ENCODE peak calls at places on chromosomes 3 and 15, in ten cellular contexts. One of them, this sample, is unnamed.

GRCh38 chr3:195073866-195074860 is 196.8 kb downstream of the XXYLT1 start:
- DNase-seq in fibroblast of mammary gland: no peak
- DNase-seq in A673: no peak
- DNase-seq in HFF-Myc: no peak
- DNase-seq in heart left ventricle: no peak
- DNase-seq in hepatocyte: no peak
- DNase-seq in SJSA1: no peak
- DNase-seq in CD4-positive, CD25-positive, alpha-beta regulatory T cell: no peak
- DNase-seq in HCT116: no peak
- DNase-seq in adrenal gland: no peak
- DNase-seq in this sample: no peak

GRCh38 chr15:101288905-101289513 is 6.0 kb downstream of the SNRPA1 start:
- DNase-seq in heart left ventricle: no peak
- DNase-seq in CD4-positive, CD25-positive, alpha-beta regulatory T cell: peak; percentile 14
- DNase-seq in HFF-Myc: no peak
- DNase-seq in hepatocyte: peak; percentile 72
- DNase-seq in fibroblast of mammary gland: peak; percentile 61
- DNase-seq in HCT116: peak; percentile 42
- DNase-seq in A673: peak; percentile 73
- DNase-seq in adrenal gland: no peak
- DNase-seq in SJSA1: no peak
- DNase-seq in this sample: no peak

GRCh38 chr3:183536238-183536880 is 19.1 kb downstream of the KLHL6 start:
- DNase-seq in fibroblast of mammary gland: no peak
- DNase-seq in heart left ventricle: no peak
- DNase-seq in SJSA1: no peak
- DNase-seq in hepatocyte: no peak
- DNase-seq in CD4-positive, CD25-positive, alpha-beta regulatory T cell: no peak
- DNase-seq in A673: no peak
- DNase-seq in HCT116: no peak
- DNase-seq in adrenal gland: no peak
- DNase-seq in HFF-Myc: no peak
- DNase-seq in this sample: no peak

GRCh38 chr15:64524778-64525177 is 64.4 kb downstream of the ZNF609 start:
- DNase-seq in CD4-positive, CD25-positive, alpha-beta regulatory T cell: no peak
- DNase-seq in heart left ventricle: no peak
- DNase-seq in HCT116: no peak
- DNase-seq in fibroblast of mammary gland: peak; percentile 28
- DNase-seq in hepatocyte: no peak
- DNase-seq in A673: no peak
- DNase-seq in adrenal gland: no peak
- DNase-seq in SJSA1: no peak
- DNase-seq in HFF-Myc: no peak
- DNase-seq in this sample: no peak

GRCh38 chr15:31262143-31262530 is 64.5 kb upstream of the KLF13 start:
- DNase-seq in HFF-Myc: no peak
- DNase-seq in adrenal gland: no peak
- DNase-seq in A673: no peak
- DNase-seq in fibroblast of mammary gland: no peak
- DNase-seq in CD4-positive, CD25-positive, alpha-beta regulatory T cell: no peak
- DNase-seq in HCT116: no peak
- DNase-seq in heart left ventricle: no peak
- DNase-seq in SJSA1: no peak
- DNase-seq in hepatocyte: no peak
- DNase-seq in this sample: no peak

GRCh38 chr15:38455096-38455495 is 1.2 kb downstream of the FAM98B start:
- DNase-seq in SJSA1: no peak
- DNase-seq in fibroblast of mammary gland: peak; percentile 38
- DNase-seq in CD4-positive, CD25-positive, alpha-beta regulatory T cell: no peak
- DNase-seq in adrenal gland: no peak
- DNase-seq in A673: no peak
- DNase-seq in hepatocyte: no peak
- DNase-seq in HFF-Myc: no peak
- DNase-seq in heart left ventricle: no peak
- DNase-seq in HCT116: no peak
- DNase-seq in this sample: no peak

GRCh38 chr15:74794248-74794969 is 12.5 kb downstream of the CSK start:
- DNase-seq in A673: no peak
- DNase-seq in hepatocyte: no peak
- DNase-seq in fibroblast of mammary gland: no peak
- DNase-seq in adrenal gland: no peak
- DNase-seq in heart left ventricle: no peak
- DNase-seq in HCT116: no peak
- DNase-seq in SJSA1: no peak
- DNase-seq in HFF-Myc: no peak
- DNase-seq in CD4-positive, CD25-positive, alpha-beta regulatory T cell: no peak
- DNase-seq in this sample: no peak

GRCh38 chr3:72896996-72897757 is 9.3 kb downstream of the GXYLT2 start:
- DNase-seq in HCT116: no peak
- DNase-seq in fibroblast of mammary gland: peak; percentile 68
- DNase-seq in CD4-positive, CD25-positive, alpha-beta regulatory T cell: no peak
- DNase-seq in hepatocyte: peak; percentile 38
- DNase-seq in HFF-Myc: no peak
- DNase-seq in SJSA1: no peak
- DNase-seq in heart left ventricle: no peak
- DNase-seq in adrenal gland: no peak
- DNase-seq in A673: no peak
- DNase-seq in this sample: no peak

DNA sequence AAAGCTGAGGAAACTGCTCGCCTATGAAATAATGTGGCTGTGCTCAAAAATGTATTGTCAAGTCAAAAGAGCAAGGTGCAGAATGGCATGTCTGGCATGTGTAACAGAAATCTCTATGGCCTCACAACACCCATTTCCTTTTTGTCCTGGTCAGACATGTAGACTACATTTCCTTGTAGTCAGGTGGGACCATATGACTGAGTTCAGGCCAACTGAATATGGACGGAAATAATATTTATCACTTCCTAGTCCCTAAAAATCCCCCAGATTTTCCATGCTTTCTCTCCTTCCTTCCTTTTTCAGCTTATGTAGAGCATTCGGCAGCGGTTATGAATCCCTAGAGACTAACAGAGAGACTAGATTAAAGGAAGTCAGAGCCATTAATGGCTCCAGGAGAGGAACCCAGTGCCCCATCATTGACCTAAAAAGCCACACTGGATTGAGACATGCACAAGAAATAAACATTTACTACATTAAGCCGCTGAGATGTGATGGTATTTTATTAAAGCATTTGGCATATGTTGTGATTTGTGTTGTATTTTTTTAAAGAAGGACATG is 35.8 kb downstream of the SLC9A9 start:
- DNase-seq in heart left ventricle: no peak
- DNase-seq in HFF-Myc: no peak
- DNase-seq in fibroblast of mammary gland: no peak
- DNase-seq in HCT116: no peak
- DNase-seq in hepatocyte: no peak
- DNase-seq in A673: no peak
- DNase-seq in CD4-positive, CD25-positive, alpha-beta regulatory T cell: no peak
- DNase-seq in adrenal gland: no peak
- DNase-seq in SJSA1: no peak
- DNase-seq in this sample: no peak
- H3K4me3 ChIP-seq in heart left ventricle: no peak overlapping the region
- H3K4me3 ChIP-seq in HFF-Myc: no peak overlapping the region
- H3K4me3 ChIP-seq in fibroblast of mammary gland: no peak overlapping the region
- H3K4me3 ChIP-seq in HCT116: no peak overlapping the region
- H3K4me3 ChIP-seq in hepatocyte: no peak overlapping the region
- H3K4me3 ChIP-seq in A673: no peak overlapping the region
- H3K4me3 ChIP-seq in CD4-positive, CD25-positive, alpha-beta regulatory T cell: no peak overlapping the region
- H3K4me3 ChIP-seq in adrenal gland: no peak overlapping the region
- H3K4me3 ChIP-seq in SJSA1: no peak overlapping the region
- H3K4me3 ChIP-seq in this sample: no peak overlapping the region

GRCh38 chr15:79339588-79340314 is 28.8 kb downstream of the TMED3 start:
- DNase-seq in A673: peak; percentile 58
- DNase-seq in heart left ventricle: no peak
- DNase-seq in HCT116: peak; percentile 29
- DNase-seq in adrenal gland: no peak
- DNase-seq in SJSA1: no peak
- DNase-seq in CD4-positive, CD25-positive, alpha-beta regulatory T cell: no peak
- DNase-seq in fibroblast of mammary gland: peak; percentile 59
- DNase-seq in hepatocyte: peak; percentile 68
- DNase-seq in HFF-Myc: peak; percentile 20
- DNase-seq in this sample: no peak

GRCh38 chr15:79340315-79340602 is 29.3 kb downstream of the TMED3 start:
- DNase-seq in HFF-Myc: no peak
- DNase-seq in CD4-positive, CD25-positive, alpha-beta regulatory T cell: no peak
- DNase-seq in fibroblast of mammary gland: no peak
- DNase-seq in hepatocyte: no peak
- DNase-seq in HCT116: no peak
- DNase-seq in heart left ventricle: no peak
- DNase-seq in adrenal gland: no peak
- DNase-seq in A673: no peak
- DNase-seq in SJSA1: no peak
- DNase-seq in this sample: no peak

GRCh38 chr15:79341361-79341760 is 30.4 kb downstream of the TMED3 start:
- DNase-seq in fibroblast of mammary gland: no peak
- DNase-seq in HFF-Myc: no peak
- DNase-seq in SJSA1: no peak
- DNase-seq in hepatocyte: no peak
- DNase-seq in adrenal gland: no peak
- DNase-seq in heart left ventricle: no peak
- DNase-seq in A673: no peak
- DNase-seq in CD4-positive, CD25-positive, alpha-beta regulatory T cell: no peak
- DNase-seq in HCT116: no peak
- DNase-seq in this sample: no peak

GRCh38 chr15:79332824-79333510 is 22.1 kb downstream of the TMED3 start:
- DNase-seq in HFF-Myc: no peak
- DNase-seq in fibroblast of mammary gland: no peak
- DNase-seq in adrenal gland: no peak
- DNase-seq in A673: no peak
- DNase-seq in heart left ventricle: no peak
- DNase-seq in hepatocyte: peak; percentile 9
- DNase-seq in CD4-positive, CD25-positive, alpha-beta regulatory T cell: no peak
- DNase-seq in SJSA1: no peak
- DNase-seq in HCT116: no peak
- DNase-seq in this sample: no peak

DNA sequence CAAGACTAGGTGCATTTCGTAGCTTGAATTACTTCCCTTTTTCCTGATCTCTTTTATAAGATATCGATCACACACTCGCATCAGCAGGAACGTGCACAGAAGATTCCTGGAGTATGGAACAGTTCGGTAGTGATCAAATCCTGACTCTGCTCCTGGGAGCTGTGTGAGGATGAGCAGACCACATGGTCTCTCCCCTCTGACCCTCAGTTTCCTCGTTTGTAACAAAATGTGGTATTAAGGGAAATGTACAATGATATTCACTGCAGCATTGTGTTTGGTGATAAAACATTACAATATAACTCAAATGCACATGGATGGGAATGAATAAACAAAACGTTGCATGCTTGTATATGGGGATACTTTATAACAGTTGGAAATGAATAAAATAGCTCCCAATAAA is 26.7 kb downstream of the TMED3 start:
- DNase-seq in adrenal gland: no peak
- DNase-seq in SJSA1: no peak
- DNase-seq in HFF-Myc: no peak
- DNase-seq in CD4-positive, CD25-positive, alpha-beta regulatory T cell: no peak
- DNase-seq in A673: no peak
- DNase-seq in hepatocyte: no peak
- DNase-seq in HCT116: no peak
- DNase-seq in fibroblast of mammary gland: no peak
- DNase-seq in heart left ventricle: no peak
- DNase-seq in this sample: no peak
- H3K4me3 ChIP-seq in adrenal gland: no peak overlapping the region
- H3K4me3 ChIP-seq in SJSA1: no peak overlapping the region
- H3K4me3 ChIP-seq in HFF-Myc: no peak overlapping the region
- H3K4me3 ChIP-seq in CD4-positive, CD25-positive, alpha-beta regulatory T cell: no peak overlapping the region
- H3K4me3 ChIP-seq in A673: no peak overlapping the region
- H3K4me3 ChIP-seq in hepatocyte: no peak overlapping the region
- H3K4me3 ChIP-seq in HCT116: no peak overlapping the region
- H3K4me3 ChIP-seq in fibroblast of mammary gland: no peak overlapping the region
- H3K4me3 ChIP-seq in heart left ventricle: no peak overlapping the region
- H3K4me3 ChIP-seq in this sample: no peak overlapping the region

DNA sequence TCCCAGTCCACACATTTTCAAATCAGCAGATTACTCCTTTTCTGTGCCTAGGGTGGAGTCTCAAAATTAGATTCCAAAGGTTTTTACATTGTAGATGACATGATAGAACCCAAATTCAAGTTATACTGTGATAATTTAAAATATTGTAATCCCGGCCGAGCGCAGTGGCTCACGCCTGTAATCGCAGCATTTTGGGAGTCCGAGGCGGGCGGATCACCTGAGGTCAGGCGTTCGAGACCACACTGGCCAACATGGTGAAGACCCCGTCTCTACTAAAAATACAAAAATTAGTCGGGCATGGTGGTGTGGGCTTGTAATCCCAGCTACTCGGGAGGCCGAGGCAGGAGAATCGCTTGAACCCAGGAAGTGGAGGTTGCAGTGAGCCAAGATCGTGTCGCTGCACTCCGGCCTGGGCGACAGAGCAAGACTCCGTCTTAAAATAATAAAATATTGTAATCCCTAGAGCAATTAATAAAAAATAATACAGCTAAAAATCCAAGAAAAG is 1.2 kb upstream of the CYFIP1 start:
- DNase-seq in HFF-Myc: no peak
- DNase-seq in fibroblast of mammary gland: no peak
- DNase-seq in A673: no peak
- DNase-seq in hepatocyte: no peak
- DNase-seq in adrenal gland: no peak
- DNase-seq in SJSA1: no peak
- DNase-seq in heart left ventricle: no peak
- DNase-seq in CD4-positive, CD25-positive, alpha-beta regulatory T cell: no peak
- DNase-seq in HCT116: no peak
- DNase-seq in this sample: no peak
- H3K4me3 ChIP-seq in HFF-Myc: no peak overlapping the region
- H3K4me3 ChIP-seq in fibroblast of mammary gland: peak overlapping the region; percentile 77
- H3K4me3 ChIP-seq in A673: no peak overlapping the region
- H3K4me3 ChIP-seq in hepatocyte: peak overlapping the region; percentile 91
- H3K4me3 ChIP-seq in adrenal gland: peak overlapping the region; percentile 97
- H3K4me3 ChIP-seq in SJSA1: no peak overlapping the region
- H3K4me3 ChIP-seq in heart left ventricle: no peak overlapping the region
- H3K4me3 ChIP-seq in CD4-positive, CD25-positive, alpha-beta regulatory T cell: no peak overlapping the region
- H3K4me3 ChIP-seq in HCT116: peak overlapping the region; percentile 95
- H3K4me3 ChIP-seq in this sample: no peak overlapping the region

DNA sequence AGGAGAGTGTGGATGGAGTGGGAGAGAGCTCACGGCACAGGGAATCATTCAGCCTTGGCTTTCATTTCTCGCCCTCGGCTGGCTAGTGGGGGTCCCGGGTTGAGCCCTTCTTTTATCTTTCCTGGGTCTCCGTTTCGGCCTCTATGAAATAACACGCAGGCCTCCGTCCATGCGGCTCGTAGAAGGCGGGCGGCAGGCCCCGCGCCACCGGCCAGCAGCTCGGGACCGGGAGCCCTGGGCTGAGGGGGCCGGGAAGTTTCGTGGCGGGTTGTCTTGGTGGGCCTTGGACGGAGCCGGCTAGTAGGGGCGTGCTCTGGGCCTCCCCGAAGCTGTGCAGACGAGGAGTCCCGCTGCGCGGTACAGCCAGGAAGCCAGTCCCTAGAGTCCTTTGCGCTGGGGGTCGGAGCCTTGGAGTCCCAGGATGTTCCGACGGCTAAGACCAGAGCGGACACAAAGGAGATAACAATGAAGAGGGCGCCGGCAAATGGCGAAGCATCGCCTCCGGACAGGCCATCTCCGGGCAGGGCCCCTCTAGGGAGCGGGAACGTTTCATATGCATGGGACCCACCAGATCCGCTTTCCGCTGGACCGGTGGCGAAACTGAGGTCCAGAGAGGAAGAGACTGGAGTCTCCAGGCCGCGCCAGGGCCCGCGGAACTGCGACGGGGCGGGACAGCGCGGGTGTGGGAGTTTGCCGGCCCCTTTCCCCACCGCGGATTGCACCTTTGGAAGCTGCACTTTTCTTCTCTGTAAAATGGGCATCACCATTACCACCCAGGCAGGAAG is 4.3 kb downstream of the RNU6-1 start:
- DNase-seq in SJSA1: no peak
- DNase-seq in heart left ventricle: no peak
- DNase-seq in fibroblast of mammary gland: no peak
- DNase-seq in CD4-positive, CD25-positive, alpha-beta regulatory T cell: no peak
- DNase-seq in adrenal gland: no peak
- DNase-seq in A673: no peak
- DNase-seq in HFF-Myc: no peak
- DNase-seq in HCT116: no peak
- DNase-seq in hepatocyte: no peak
- DNase-seq in this sample: no peak
- H3K4me3 ChIP-seq in SJSA1: no peak overlapping the region
- H3K4me3 ChIP-seq in heart left ventricle: peak overlapping the region; percentile 41
- H3K4me3 ChIP-seq in fibroblast of mammary gland: peak overlapping the region; percentile 50
- H3K4me3 ChIP-seq in CD4-positive, CD25-positive, alpha-beta regulatory T cell: peak overlapping the region; percentile 58
- H3K4me3 ChIP-seq in adrenal gland: peak overlapping the region; percentile 22
- H3K4me3 ChIP-seq in A673: peak overlapping the region; percentile 45
- H3K4me3 ChIP-seq in HFF-Myc: peak overlapping the region; percentile 16
- H3K4me3 ChIP-seq in HCT116: no peak overlapping the region
- H3K4me3 ChIP-seq in hepatocyte: peak overlapping the region; percentile 7
- H3K4me3 ChIP-seq in this sample: peak overlapping the region; percentile 30

This sample was measured in skeletal muscle cell.